ENCODE peak calls at places on chromosomes 11 and 22, in ten cellular contexts. T, W, M, Q, S, R, N, A, E and B are unnamed samples.

GRCh38 chr11:131198161-131198560 is 172.3 kb upstream of the NTM start:
- DNase-seq in T (no peak), W (no peak), M (no peak), Q (no peak), S (no peak), R (no peak), N (no peak), A (no peak), E (no peak), B (no peak)

GRCh38 chr11:129895126-129896041 is at the start of gene NFRKB:
- DNase-seq in T (peak), W (peak), M (peak), Q (peak), S (peak), R (peak), N (peak), A (peak), E (peak), B (peak)

GRCh38 chr22:29719894-29720645 is at the start of gene CABP7:
- DNase-seq in T (no peak), W (no peak), M (no peak), Q (no peak), S (no peak), R (no peak), N (no peak), A (peak), E (no peak), B (no peak)

GRCh38 chr22:36365020-36365411 is 22.8 kb downstream of the MYH9 start:
- DNase-seq in T (peak), W (no peak), M (peak), Q (no peak), S (peak), R (peak), N (peak), A (peak), E (no peak), B (peak)

GRCh38 chr11:12768731-12769673 is 94.8 kb downstream of the TEAD1 start:
- DNase-seq in T (no peak), W (no peak), M (no peak), Q (no peak), S (no peak), R (no peak), N (no peak), A (peak), E (no peak), B (no peak)

GRCh38 chr11:55949330-55949729 is 13.1 kb upstream of the OR5I1 start:
- DNase-seq in T (no peak), W (no peak), M (no peak), Q (no peak), S (no peak), R (no peak), N (no peak), A (no peak), E (no peak), B (no peak)

GRCh38 chr22:45217345-45217744 is 23.3 kb downstream of the KIAA0930 start:
- DNase-seq in T (no peak), W (no peak), M (no peak), Q (no peak), S (no peak), R (no peak), N (no peak), A (no peak), E (no peak), B (no peak)

GRCh38 chr11:127919206-127920000 is 668.0 kb downstream of the ETS1 start:
- DNase-seq in T (peak), W (no peak), M (peak), Q (no peak), S (peak), R (no peak), N (no peak), A (peak), E (no peak), B (peak)

GRCh38 chr11:70126494-70126893 is 48.4 kb downstream of the ANO1 start:
- DNase-seq in T (no peak), W (no peak), M (no peak), Q (no peak), S (no peak), R (no peak), N (no peak), A (no peak), E (no peak), B (no peak)

GRCh38 chr11:128968916-128969315 is 26.2 kb upstream of the TP53AIP1 start:
- DNase-seq in T (no peak), W (no peak), M (no peak), Q (no peak), S (no peak), R (peak), N (no peak), A (no peak), E (no peak), B (no peak)

GRCh38 chr11:44130751-44131150 is 35.3 kb downstream of the EXT2 start:
- DNase-seq in T (no peak), W (no peak), M (no peak), Q (no peak), S (no peak), R (no peak), N (no peak), A (no peak), E (no peak), B (no peak)

GRCh38 chr11:74672956-74673895 is 58.0 kb downstream of the CHRDL2 start:
- DNase-seq in T (peak), W (peak), M (peak), Q (no peak), S (peak), R (peak), N (peak), A (peak), E (no peak), B (peak)

GRCh38 chr11:96215094-96215782 is 127.8 kb downstream of the MAML2 start:
- DNase-seq in T (no peak), W (no peak), M (peak), Q (no peak), S (peak), R (peak), N (peak), A (peak), E (peak), B (peak)

GRCh38 chr22:29330753-29331152 is 15.3 kb upstream of the RASL10A start:
- DNase-seq in T (no peak), W (no peak), M (peak), Q (no peak), S (peak), R (peak), N (peak), A (no peak), E (no peak), B (no peak)

GRCh38 chr11:111680486-111681175 is 78.4 kb downstream of the SIK2 start:
- DNase-seq in T (no peak), W (no peak), M (no peak), Q (no peak), S (no peak), R (no peak), N (no peak), A (no peak), E (no peak), B (no peak)

GRCh38 chr11:62953811-62954210 is 31.0 kb downstream of the SLC22A6 start:
- DNase-seq in T (no peak), W (peak), M (peak), Q (no peak), S (peak), R (no peak), N (no peak), A (peak), E (no peak), B (no peak)

GRCh38 chr11:14148653-14149273 is 186.2 kb downstream of the SPON1 start:
- DNase-seq in T (no peak), W (no peak), M (peak), Q (no peak), S (peak), R (no peak), N (no peak), A (peak), E (no peak), B (peak)

GRCh38 chr11:37788141-37788877 is 1190.3 kb upstream of the RAG2 start:
- DNase-seq in T (peak), W (no peak), M (peak), Q (no peak), S (peak), R (no peak), N (no peak), A (peak), E (no peak), B (peak)

GRCh38 chr11:114251797-114252327 is 44.3 kb upstream of the NNMT start:
- DNase-seq in T (no peak), W (no peak), M (no peak), Q (peak), S (no peak), R (no peak), N (no peak), A (no peak), E (no peak), B (no peak)

GRCh38 chr22:26702906-26703830 is 45.8 kb downstream of the MIAT start:
- DNase-seq in T (no peak), W (no peak), M (no peak), Q (no peak), S (peak), R (no peak), N (no peak), A (peak), E (no peak), B (peak)

GRCh38 chr11:70251583-70252285 is 18.8 kb upstream of the PPFIA1 start:
- DNase-seq in T (no peak), W (no peak), M (no peak), Q (peak), S (no peak), R (peak), N (no peak), A (no peak), E (no peak), B (peak)

GRCh38 chr11:110311783-110312578 is 15.6 kb upstream of the RDX start:
- DNase-seq in T (no peak), W (no peak), M (peak), Q (no peak), S (peak), R (no peak), N (peak), A (peak), E (no peak), B (peak)

GRCh38 chr11:64887757-64888405 is 9.5 kb upstream of the EHD1 start:
- DNase-seq in T (no peak), W (peak), M (peak), Q (peak), S (no peak), R (peak), N (peak), A (peak), E (no peak), B (peak)

GRCh38 chr22:26672060-26672471 is 14.7 kb downstream of the MIAT start:
- DNase-seq in T (no peak), W (no peak), M (no peak), Q (no peak), S (no peak), R (no peak), N (no peak), A (no peak), E (no peak), B (no peak)

GRCh38 chr11:85590848-85591483 is 36.2 kb downstream of the DLG2 start:
- DNase-seq in T (peak), W (no peak), M (peak), Q (no peak), S (peak), R (no peak), N (no peak), A (peak), E (no peak), B (peak)

GRCh38 chr22:44182591-44183588 is 2.2 kb downstream of the PARVG start:
- DNase-seq in T (no peak), W (no peak), M (no peak), Q (no peak), S (no peak), R (peak), N (peak), A (no peak), E (no peak), B (no peak)

GRCh38 chr11:47980907-47981621 is 705 bp downstream of the PTPRJ start:
- DNase-seq in T (no peak), W (peak), M (peak), Q (peak), S (peak), R (peak), N (peak), A (peak), E (no peak), B (no peak)

GRCh38 chr22:49599039-49599438 is 228.6 kb downstream of the BRD1 start:
- DNase-seq in T (no peak), W (no peak), M (no peak), Q (no peak), S (no peak), R (no peak), N (no peak), A (no peak), E (no peak), B (no peak)

GRCh38 chr11:119729581-119730346 is 764 bp upstream of the NECTIN1 start:
- DNase-seq in T (peak), W (no peak), M (peak), Q (peak), S (peak), R (peak), N (peak), A (peak), E (no peak), B (peak)

GRCh38 chr11:45204761-45205160 is 58.3 kb downstream of the PRDM11 start:
- DNase-seq in T (no peak), W (no peak), M (peak), Q (peak), S (no peak), R (no peak), N (no peak), A (no peak), E (no peak), B (no peak)

DNA sequence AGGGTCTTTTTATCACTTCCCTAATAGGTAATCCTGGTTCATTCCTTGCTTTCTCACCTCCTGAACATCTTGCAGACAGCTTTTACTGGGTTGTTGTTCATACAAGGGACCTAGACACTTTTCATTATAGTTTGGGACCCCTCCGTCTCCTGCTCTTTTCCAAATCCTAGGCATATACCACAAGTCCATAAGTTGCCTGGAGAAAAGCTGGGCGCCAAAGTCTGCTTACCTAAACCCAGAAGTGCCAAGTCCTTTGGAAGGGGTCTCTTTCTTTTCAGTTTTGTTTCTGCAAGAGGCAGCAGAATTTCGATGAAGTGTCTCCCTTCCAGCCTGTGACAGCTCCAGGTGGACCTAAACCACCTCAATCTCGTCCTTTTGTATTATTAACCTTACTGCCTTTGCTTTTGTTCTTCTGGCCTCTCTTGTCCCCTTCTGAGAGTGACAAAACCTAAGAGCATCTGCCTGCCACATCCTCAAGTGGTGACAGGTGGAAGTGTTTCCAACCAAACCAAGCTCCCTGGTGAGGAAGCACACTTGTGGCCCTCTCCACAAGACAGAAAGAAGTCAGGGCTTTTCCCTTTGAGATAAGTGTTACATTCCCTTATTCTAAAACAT is 19.5 kb upstream of the P2RY6 start:
- DNase-seq in T (no peak), W (no peak), M (no peak), Q (peak), S (no peak), R (no peak), N (no peak), A (peak), E (no peak), B (no peak)
- TF ChIP-seq CTCF in T (no peak), W (no peak), M (peak), Q (no peak), S (no peak), R (no peak), N (no peak), A (peak), E (no peak), B (no peak)

GRCh38 chr22:16783930-16784354 is 41.3 kb downstream of the XKR3 start:
- DNase-seq in T (no peak), W (no peak), M (no peak), Q (no peak), S (no peak), R (no peak), N (no peak), A (peak), E (no peak), B (peak)
- TF ChIP-seq CTCF in T (no peak), W (no peak), M (peak), Q (peak), S (no peak), R (peak), N (no peak), A (no peak), E (peak), B (peak)

DNA sequence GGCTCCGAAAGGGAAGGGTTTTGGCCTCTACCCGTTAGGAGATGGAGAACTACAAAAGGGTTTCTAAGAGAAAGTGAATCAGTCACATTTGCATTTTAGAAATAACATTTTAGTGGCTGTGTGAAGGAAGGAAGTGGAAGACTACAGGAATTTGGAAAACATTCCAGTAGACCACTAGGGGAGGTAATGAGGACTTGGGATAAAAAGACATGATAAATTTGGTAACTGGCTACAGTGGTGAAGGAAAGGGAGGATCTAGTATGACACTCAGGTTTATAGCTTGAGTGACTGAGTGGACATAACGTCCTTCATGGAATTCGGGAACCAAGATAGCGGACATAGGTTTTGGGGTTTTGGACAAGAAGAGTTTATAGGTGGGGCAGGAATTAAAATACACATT is 7.0 kb upstream of the RRM1 start:
- DNase-seq in T (no peak), W (no peak), M (no peak), Q (no peak), S (peak), R (no peak), N (no peak), A (peak), E (no peak), B (no peak)
- TF ChIP-seq CTCF in T (peak), W (peak), M (peak), Q (no peak), S (peak), R (no peak), N (peak), A (peak), E (no peak), B (peak)

GRCh38 chr11:9280655-9281301 is 15.6 kb upstream of the DENND5A start:
- DNase-seq in T (no peak), W (peak), M (peak), Q (no peak), S (peak), R (no peak), N (no peak), A (peak), E (peak), B (peak)

GRCh38 chr11:9273430-9274336 is 8.5 kb upstream of the DENND5A start:
- DNase-seq in T (no peak), W (peak), M (peak), Q (no peak), S (peak), R (no peak), N (no peak), A (no peak), E (no peak), B (peak)

GRCh38 chr11:9274499-9275228 is 9.5 kb upstream of the DENND5A start:
- DNase-seq in T (no peak), W (peak), M (peak), Q (no peak), S (no peak), R (no peak), N (no peak), A (no peak), E (no peak), B (no peak)

GRCh38 chr11:9277176-9277575 is 12.0 kb upstream of the DENND5A start:
- DNase-seq in T (no peak), W (peak), M (no peak), Q (no peak), S (no peak), R (no peak), N (no peak), A (peak), E (no peak), B (no peak)

DNA sequence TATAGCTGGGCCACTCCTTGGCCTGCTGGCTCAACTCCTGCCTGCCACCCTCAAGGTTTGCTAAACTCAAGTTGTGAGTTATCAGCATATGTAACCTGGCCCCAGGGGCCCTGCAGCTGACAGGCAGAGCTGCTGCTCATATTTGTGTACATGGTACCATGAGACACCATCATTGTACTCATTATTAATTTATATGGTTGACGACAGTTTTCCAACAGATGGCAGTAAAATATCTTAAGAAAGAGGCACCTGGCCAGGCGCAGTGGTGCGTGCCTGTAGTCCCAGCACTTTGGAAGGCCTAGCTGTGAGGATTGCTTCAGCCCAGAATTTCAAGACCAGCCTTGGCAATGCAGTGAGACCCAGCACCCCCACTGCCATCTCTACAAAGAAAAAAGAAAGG is 11.4 kb upstream of the DENND5A start:
- DNase-seq in T (no peak), W (peak), M (no peak), Q (no peak), S (no peak), R (no peak), N (no peak), A (peak), E (no peak), B (no peak)
- TF ChIP-seq CTCF in T (no peak), W (no peak), M (no peak), Q (no peak), S (no peak), R (no peak), N (no peak), A (peak), E (peak), B (no peak)